ENCODE peak calls at places on chromosomes 16 and 17, in four cellular contexts. One of them, this sample, is unnamed. For H3K36me3 and H3K9me3, the result is how much of the 10 kb centered on the place peaks cover.

GRCh38 chr17:32266389-32267269 is 997 bp downstream of the RHBDL3 start:
- DNase-seq in Panc1: no peak
- DNase-seq in stomach: no peak
- DNase-seq in transverse colon: no peak
- DNase-seq in this sample: no peak

GRCh38 chr17:17741346-17742023 is 60.2 kb downstream of the RAI1 start:
- DNase-seq in Panc1: no peak
- DNase-seq in stomach: no peak
- DNase-seq in transverse colon: no peak
- DNase-seq in this sample: peak

GRCh38 chr17:30520436-30520835 is 43.2 kb downstream of the GOSR1 start:
- DNase-seq in Panc1: no peak
- DNase-seq in stomach: no peak
- DNase-seq in transverse colon: no peak
- DNase-seq in this sample: no peak

GRCh38 chr17:42365136-42365535 is 23.1 kb downstream of the STAT3 start:
- DNase-seq in Panc1: no peak
- DNase-seq in stomach: no peak
- DNase-seq in transverse colon: no peak
- DNase-seq in this sample: no peak

GRCh38 chr16:31333686-31334649 is 21.0 kb upstream of the ITGAX start:
- DNase-seq in Panc1: peak
- DNase-seq in stomach: no peak
- DNase-seq in transverse colon: no peak
- DNase-seq in this sample: no peak

GRCh38 chr17:606501-607243 is 108.0 kb downstream of the VPS53 start:
- DNase-seq in Panc1: no peak
- DNase-seq in stomach: no peak
- DNase-seq in transverse colon: no peak
- DNase-seq in this sample: no peak

GRCh38 chr17:36657763-36658490 is 56.5 kb downstream of the MRM1 start:
- DNase-seq in Panc1: no peak
- DNase-seq in stomach: peak
- DNase-seq in transverse colon: peak
- DNase-seq in this sample: no peak

GRCh38 chr16:27314161-27314723 is 468 bp downstream of the IL4R start:
- DNase-seq in Panc1: no peak
- DNase-seq in stomach: peak
- DNase-seq in transverse colon: peak
- DNase-seq in this sample: no peak

GRCh38 chr16:24986512-24987303 is 28.5 kb downstream of the ARHGAP17 start:
- DNase-seq in Panc1: no peak
- DNase-seq in stomach: no peak
- DNase-seq in transverse colon: no peak
- DNase-seq in this sample: no peak

GRCh38 chr17:57517519-57518342 is 227.4 kb downstream of the CCDC182 start:
- DNase-seq in Panc1: no peak
- DNase-seq in stomach: no peak
- DNase-seq in transverse colon: no peak
- DNase-seq in this sample: no peak
- TF ChIP-seq POLR2AphosphoS5 in Panc1: no peak
- TF ChIP-seq POLR2AphosphoS5 in stomach: no peak
- TF ChIP-seq POLR2AphosphoS5 in transverse colon: no peak
- TF ChIP-seq POLR2AphosphoS5 in this sample: no peak

DNA sequence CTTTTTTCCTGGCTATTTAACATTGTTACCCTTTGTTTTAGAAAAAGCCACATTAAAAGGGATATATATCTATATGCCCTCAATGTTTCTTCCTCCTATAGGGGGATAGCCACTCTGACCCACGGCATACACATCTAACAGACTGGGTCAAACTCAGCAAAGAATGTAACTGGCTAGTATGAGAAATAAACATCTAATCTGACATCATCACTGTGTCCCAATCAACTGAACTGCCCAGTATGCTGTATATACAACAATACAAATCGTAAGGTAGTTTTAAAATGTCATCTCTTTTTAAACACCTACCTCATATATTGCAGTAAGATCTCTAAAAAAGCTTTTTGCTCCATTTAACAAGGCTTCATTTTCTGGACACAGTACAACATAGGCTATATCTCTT is 39.9 kb upstream of the INTS2 start:
- DNase-seq in Panc1: no peak
- DNase-seq in stomach: no peak
- DNase-seq in transverse colon: no peak
- DNase-seq in this sample: no peak
- H3K36me3 ChIP-seq in Panc1: half or more
- H3K36me3 ChIP-seq in stomach: half or more
- H3K36me3 ChIP-seq in transverse colon: under half
- H3K36me3 ChIP-seq in this sample: under half

GRCh38 chr16:12082207-12082606 is 105.7 kb downstream of the SNX29 start:
- DNase-seq in Panc1: no peak
- DNase-seq in stomach: no peak
- DNase-seq in transverse colon: no peak
- DNase-seq in this sample: peak

GRCh38 chr16:12084436-12084835 is 107.9 kb downstream of the SNX29 start:
- DNase-seq in Panc1: no peak
- DNase-seq in stomach: no peak
- DNase-seq in transverse colon: no peak
- DNase-seq in this sample: peak

GRCh38 chr16:12081048-12081404 is 104.5 kb downstream of the SNX29 start:
- DNase-seq in Panc1: no peak
- DNase-seq in stomach: no peak
- DNase-seq in transverse colon: no peak
- DNase-seq in this sample: peak

GRCh38 chr16:12086861-12087260 is 110.3 kb downstream of the SNX29 start:
- DNase-seq in Panc1: no peak
- DNase-seq in stomach: no peak
- DNase-seq in transverse colon: no peak
- DNase-seq in this sample: no peak

DNA sequence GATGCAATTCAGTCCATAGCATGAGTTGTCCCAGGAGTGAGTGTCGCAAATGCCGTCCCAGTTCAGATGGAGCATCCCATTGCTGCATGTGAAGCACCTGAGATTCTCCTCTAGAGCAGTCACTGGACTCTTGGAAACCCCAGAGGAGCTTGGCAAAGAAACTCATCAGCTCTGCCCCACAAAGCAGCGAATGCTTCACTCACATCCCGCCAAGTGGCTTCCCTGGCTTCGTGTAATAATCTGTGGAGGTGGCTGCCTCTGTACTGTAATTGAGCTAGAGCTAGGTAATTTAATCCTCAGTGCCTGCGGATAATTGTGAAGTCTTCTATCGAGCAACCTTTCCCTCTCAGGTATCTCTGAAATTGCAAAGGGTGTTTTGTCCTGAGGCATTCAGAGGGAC is 107.1 kb downstream of the SNX29 start:
- DNase-seq in Panc1: no peak
- DNase-seq in stomach: no peak
- DNase-seq in transverse colon: no peak
- DNase-seq in this sample: no peak
- H3K9me3 ChIP-seq in Panc1: under half
- H3K9me3 ChIP-seq in stomach: under half
- H3K9me3 ChIP-seq in transverse colon: under half
- H3K9me3 ChIP-seq in this sample: under half

DNA sequence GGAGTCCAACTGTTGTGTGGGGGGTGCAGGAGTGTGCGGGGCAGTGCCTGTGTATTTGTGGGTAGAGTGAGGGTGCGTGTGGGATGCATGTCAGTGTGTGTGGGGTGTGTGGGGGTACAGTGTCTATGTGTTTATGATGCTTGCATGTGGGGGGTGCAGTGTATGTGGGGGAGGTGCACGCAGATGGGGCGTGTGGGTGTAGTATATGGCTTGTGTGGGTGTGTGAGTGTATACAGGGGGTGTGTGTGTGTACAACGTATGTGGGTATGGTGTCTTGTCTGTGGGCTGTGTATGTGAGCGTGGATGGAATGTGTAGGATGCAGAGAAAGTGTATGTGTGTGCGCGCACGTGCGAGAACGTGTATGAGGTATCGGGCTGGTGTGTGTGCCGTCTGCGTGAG is 160.4 kb downstream of the ZFHX3 start:
- DNase-seq in Panc1: no peak
- DNase-seq in stomach: no peak
- DNase-seq in transverse colon: no peak
- DNase-seq in this sample: no peak
- TF ChIP-seq POLR2AphosphoS5 in Panc1: no peak
- TF ChIP-seq POLR2AphosphoS5 in stomach: no peak
- TF ChIP-seq POLR2AphosphoS5 in transverse colon: no peak
- TF ChIP-seq POLR2AphosphoS5 in this sample: no peak

GRCh38 chr16:9943121-9943520 is 239.1 kb downstream of the GRIN2A start:
- DNase-seq in Panc1: no peak
- DNase-seq in stomach: no peak
- DNase-seq in transverse colon: no peak
- DNase-seq in this sample: no peak
- H3K36me3 ChIP-seq in Panc1: under half
- H3K36me3 ChIP-seq in stomach: under half
- H3K36me3 ChIP-seq in transverse colon: under half
- H3K36me3 ChIP-seq in this sample: under half

GRCh38 chr17:27085517-27085916 is 208.4 kb upstream of the WSB1 start:
- DNase-seq in Panc1: no peak
- DNase-seq in stomach: no peak
- DNase-seq in transverse colon: no peak
- DNase-seq in this sample: no peak
- H3K9me3 ChIP-seq in Panc1: under half
- H3K9me3 ChIP-seq in stomach: under half
- H3K9me3 ChIP-seq in transverse colon: under half
- H3K9me3 ChIP-seq in this sample: under half

This sample was measured in breast epithelium.